ENCODE peak calls at places on chromosome 5, in five cellular contexts. One of them, this sample, is unnamed.

GRCh38 chr5:81878333-81878732 is 93.5 kb upstream of the ATG10 start:
- DNase-seq in HCEC 1CT: no peak
- DNase-seq in body of pancreas: no peak
- DNase-seq in COR-L47: no peak
- DNase-seq in fibroblast of pulmonary artery: peak
- DNase-seq in this sample: no peak

GRCh38 chr5:61821561-61821960 is 484.4 kb upstream of the KIF2A start:
- DNase-seq in HCEC 1CT: no peak
- DNase-seq in body of pancreas: no peak
- DNase-seq in COR-L47: no peak
- DNase-seq in fibroblast of pulmonary artery: no peak
- DNase-seq in this sample: no peak

GRCh38 chr5:98489021-98489420 is 284.4 kb upstream of the RGMB start:
- DNase-seq in HCEC 1CT: no peak
- DNase-seq in body of pancreas: no peak
- DNase-seq in COR-L47: no peak
- DNase-seq in fibroblast of pulmonary artery: no peak
- DNase-seq in this sample: no peak

GRCh38 chr5:1552469-1553255 is 28.9 kb upstream of the LPCAT1 start:
- DNase-seq in HCEC 1CT: no peak
- DNase-seq in body of pancreas: no peak
- DNase-seq in COR-L47: no peak
- DNase-seq in fibroblast of pulmonary artery: peak
- DNase-seq in this sample: no peak

GRCh38 chr5:149379807-149380374 is 799 bp upstream of the IL17B start:
- DNase-seq in HCEC 1CT: no peak
- DNase-seq in body of pancreas: no peak
- DNase-seq in COR-L47: no peak
- DNase-seq in fibroblast of pulmonary artery: no peak
- DNase-seq in this sample: no peak

GRCh38 chr5:36982146-36982545 is 105.6 kb downstream of the NIPBL start:
- DNase-seq in HCEC 1CT: peak
- DNase-seq in body of pancreas: no peak
- DNase-seq in COR-L47: no peak
- DNase-seq in fibroblast of pulmonary artery: peak
- DNase-seq in this sample: no peak

GRCh38 chr5:142981886-142982820 is 212.0 kb downstream of the ARHGAP26 start:
- DNase-seq in HCEC 1CT: peak
- DNase-seq in body of pancreas: peak
- DNase-seq in COR-L47: no peak
- DNase-seq in fibroblast of pulmonary artery: peak
- DNase-seq in this sample: no peak

GRCh38 chr5:169545762-169546161 is 37.8 kb upstream of the SPDL1 start:
- DNase-seq in HCEC 1CT: peak
- DNase-seq in body of pancreas: no peak
- DNase-seq in COR-L47: no peak
- DNase-seq in fibroblast of pulmonary artery: no peak
- DNase-seq in this sample: no peak

GRCh38 chr5:116629168-116629567 is 54.5 kb upstream of the SEMA6A start:
- DNase-seq in HCEC 1CT: no peak
- DNase-seq in body of pancreas: no peak
- DNase-seq in COR-L47: peak
- DNase-seq in fibroblast of pulmonary artery: no peak
- DNase-seq in this sample: no peak

GRCh38 chr5:172701336-172702061 is 60.4 kb downstream of the NEURL1B start:
- DNase-seq in HCEC 1CT: no peak
- DNase-seq in body of pancreas: no peak
- DNase-seq in COR-L47: no peak
- DNase-seq in fibroblast of pulmonary artery: no peak
- DNase-seq in this sample: no peak

GRCh38 chr5:147826351-147826750 is 5.1 kb downstream of the SPINK1 start:
- DNase-seq in HCEC 1CT: no peak
- DNase-seq in body of pancreas: peak
- DNase-seq in COR-L47: no peak
- DNase-seq in fibroblast of pulmonary artery: no peak
- DNase-seq in this sample: no peak

GRCh38 chr5:109693535-109694152 is 3.9 kb downstream of the MAN2A1 start:
- DNase-seq in HCEC 1CT: peak
- DNase-seq in body of pancreas: no peak
- DNase-seq in COR-L47: no peak
- DNase-seq in fibroblast of pulmonary artery: peak
- DNase-seq in this sample: no peak

GRCh38 chr5:80055491-80056170 is 20.5 kb downstream of the THBS4 start:
- DNase-seq in HCEC 1CT: no peak
- DNase-seq in body of pancreas: no peak
- DNase-seq in COR-L47: peak
- DNase-seq in fibroblast of pulmonary artery: no peak
- DNase-seq in this sample: no peak

GRCh38 chr5:93278876-93279275 is 302.1 kb downstream of the NR2F1-AS1 start:
- DNase-seq in HCEC 1CT: peak
- DNase-seq in body of pancreas: no peak
- DNase-seq in COR-L47: no peak
- DNase-seq in fibroblast of pulmonary artery: no peak
- DNase-seq in this sample: no peak

GRCh38 chr5:178624626-178625546 is 2.0 kb downstream of the CLK4 start:
- DNase-seq in HCEC 1CT: peak
- DNase-seq in body of pancreas: no peak
- DNase-seq in COR-L47: no peak
- DNase-seq in fibroblast of pulmonary artery: no peak
- DNase-seq in this sample: no peak

GRCh38 chr5:39424751-39425524 is at the start of gene DAB2:
- DNase-seq in HCEC 1CT: peak
- DNase-seq in body of pancreas: peak
- DNase-seq in COR-L47: no peak
- DNase-seq in fibroblast of pulmonary artery: peak
- DNase-seq in this sample: peak

GRCh38 chr5:27830551-27830950 is 792.2 kb upstream of the CDH9 start:
- DNase-seq in HCEC 1CT: peak
- DNase-seq in body of pancreas: no peak
- DNase-seq in COR-L47: no peak
- DNase-seq in fibroblast of pulmonary artery: peak
- DNase-seq in this sample: no peak

GRCh38 chr5:58842851-58843250 is 260.0 kb downstream of the RAB3C start:
- DNase-seq in HCEC 1CT: peak
- DNase-seq in body of pancreas: no peak
- DNase-seq in COR-L47: no peak
- DNase-seq in fibroblast of pulmonary artery: peak
- DNase-seq in this sample: no peak